ENCODE peak calls at places on chromosome 10, in six cellular contexts. K is CD8-positive, alpha-beta T cell; T is cardiac muscle cell; W is mucosa of descending colon; B is tibial artery; I is right lobe of liver. C is an unnamed sample.

GRCh38 chr10:4947635-4948596 is 15.3 kb upstream of the AKR1C1 start:
- DNase-seq in K (no peak), T (peak; percentile 4), W (peak; percentile 11), B (peak; percentile 64), I (no peak), C (no peak)

GRCh38 chr10:60606343-60607080 is 171.8 kb upstream of the CDK1 start:
- DNase-seq in K (no peak), T (peak; percentile 5), W (no peak), B (no peak), I (no peak), C (no peak)

GRCh38 chr10:56537984-56538383 is 176.9 kb upstream of the ZWINT start:
- DNase-seq in K (no peak), T (no peak), W (no peak), B (no peak), I (no peak), C (no peak)

GRCh38 chr10:77391605-77392235 is 245.9 kb downstream of the KCNMA1 start:
- DNase-seq in K (no peak), T (peak; percentile 86), W (peak; percentile 84), B (peak; percentile 87), I (peak; percentile 62), C (no peak)

GRCh38 chr10:3987142-3987974 is 202.3 kb upstream of the KLF6 start:
- DNase-seq in K (no peak), T (no peak), W (no peak), B (no peak), I (no peak), C (no peak)

GRCh38 chr10:131802991-131803390 is 97.8 kb upstream of the PPP2R2D start:
- DNase-seq in K (peak; percentile 11), T (no peak), W (no peak), B (no peak), I (no peak), C (no peak)

GRCh38 chr10:73916761-73917470 is 6.0 kb downstream of the PLAU start:
- DNase-seq in K (no peak), T (no peak), W (peak; percentile 64), B (no peak), I (no peak), C (no peak)

GRCh38 chr10:103843854-103844567 is 11.4 kb downstream of the SH3PXD2A start:
- DNase-seq in K (no peak), T (no peak), W (no peak), B (peak; percentile 55), I (no peak), C (peak; percentile 62)

GRCh38 chr10:19929466-19930140 is 113.4 kb downstream of the PLXDC2 start:
- DNase-seq in K (no peak), T (no peak), W (no peak), B (no peak), I (no peak), C (no peak)

GRCh38 chr10:7408494-7409044 is 2.3 kb downstream of the SFMBT2 start:
- DNase-seq in K (peak; percentile 73), T (peak; percentile 79), W (peak; percentile 53), B (no peak), I (peak; percentile 78), C (peak; percentile 91)

GRCh38 chr10:17265468-17265867 is 37.4 kb downstream of the VIM start:
- DNase-seq in K (no peak), T (no peak), W (no peak), B (no peak), I (no peak), C (no peak)

GRCh38 chr10:62115842-62116241 is 152.8 kb downstream of the RTKN2 start:
- DNase-seq in K (no peak), T (no peak), W (no peak), B (no peak), I (no peak), C (no peak)

GRCh38 chr10:103548581-103549348 is 55.3 kb downstream of the NEURL1 start:
- DNase-seq in K (no peak), T (no peak), W (peak; percentile 74), B (no peak), I (no peak), C (peak; percentile 60)

GRCh38 chr10:100109670-100110069 is 28.0 kb upstream of the CPN1 start:
- DNase-seq in K (no peak), T (no peak), W (no peak), B (no peak), I (no peak), C (no peak)

GRCh38 chr10:110408203-110408871 is 89.4 kb upstream of the DUSP5 start:
- DNase-seq in K (no peak), T (no peak), W (no peak), B (no peak), I (no peak), C (no peak)

GRCh38 chr10:35693800-35694199 is 51.7 kb upstream of the FZD8 start:
- DNase-seq in K (no peak), T (no peak), W (no peak), B (no peak), I (no peak), C (no peak)

GRCh38 chr10:74177140-74177677 is 26.2 kb downstream of the ADK start:
- DNase-seq in K (no peak), T (no peak), W (peak; percentile 42), B (no peak), I (peak; percentile 68), C (peak; percentile 88)

GRCh38 chr10:78804356-78805032 is 264.3 kb upstream of the ZMIZ1 start:
- DNase-seq in K (no peak), T (no peak), W (no peak), B (peak; percentile 51), I (no peak), C (no peak)

GRCh38 chr10:43471146-43471545 is 34.2 kb downstream of the ZNF487 start:
- DNase-seq in K (no peak), T (no peak), W (no peak), B (no peak), I (no peak), C (no peak)

GRCh38 chr10:43471929-43472720 is 35.2 kb downstream of the ZNF487 start:
- DNase-seq in K (no peak), T (no peak), W (no peak), B (no peak), I (no peak), C (no peak)
- TF ChIP-seq CTCF in K (no peak), T (no peak), W (no peak), B (no peak), I (no peak), C (no peak)

DNA sequence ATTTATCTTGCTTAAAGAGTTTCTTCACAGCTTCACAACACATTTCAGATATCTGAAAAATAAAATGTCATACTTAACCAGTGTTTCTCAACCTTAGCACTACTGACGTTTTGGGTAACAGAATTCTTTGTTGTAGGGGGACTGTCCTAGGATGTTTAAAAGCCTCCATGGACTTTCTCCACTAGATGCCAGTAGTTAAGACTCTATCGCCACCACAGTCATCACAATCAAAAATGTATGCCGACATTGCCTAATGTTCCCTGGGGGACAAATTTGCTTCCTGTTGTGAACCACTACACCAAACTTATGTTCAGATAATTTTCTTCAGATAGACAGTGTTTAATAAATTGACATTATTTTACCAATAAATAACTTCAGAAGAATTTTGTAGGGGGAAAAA is 13.4 kb downstream of the NOC3L start:
- DNase-seq in K (no peak), T (no peak), W (no peak), B (no peak), I (no peak), C (no peak)
- H3K36me3 ChIP-seq in K (peaks cover 22% of the 10 kb centered on the region), T (peaks cover 40% of the 10 kb centered on the region), W (no peaks in the 10 kb centered on the region), B (peaks cover 28% of the 10 kb centered on the region), I (peaks cover 51% of the 10 kb centered on the region), C (no peaks in the 10 kb centered on the region)

DNA sequence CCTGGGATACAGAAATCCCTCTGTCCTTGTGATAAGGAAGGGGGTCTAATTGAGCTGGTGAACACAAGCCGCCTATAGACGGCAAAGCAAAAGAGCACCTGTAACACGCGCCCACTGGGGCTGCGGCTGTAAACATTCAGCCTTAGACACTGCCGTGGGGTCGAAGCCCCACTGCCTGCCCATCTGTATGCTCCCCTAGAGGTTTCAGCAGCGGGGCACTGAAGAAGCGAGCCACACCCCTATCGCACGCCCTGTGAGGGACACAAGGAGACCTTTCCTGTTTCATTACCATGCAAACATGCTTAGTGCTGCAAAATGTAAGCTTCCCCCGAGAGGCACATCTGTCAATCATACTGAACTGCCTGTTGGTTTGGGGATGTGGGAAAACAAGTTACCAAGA is 82.1 kb downstream of the NRP1 start:
- DNase-seq in K (no peak), T (no peak), W (no peak), B (no peak), I (no peak), C (no peak)
- H3K4me1 ChIP-seq in K (peaks cover 27% of the 10 kb centered on the region), T (no peaks in the 10 kb centered on the region), W (no peaks in the 10 kb centered on the region), B (no peaks in the 10 kb centered on the region), I (no peaks in the 10 kb centered on the region), C (peaks cover 30% of the 10 kb centered on the region)

GRCh38 chr10:107264742-107265141 is 100.2 kb upstream of the SORCS1 start:
- DNase-seq in K (no peak), T (peak; percentile 48), W (peak; percentile 1), B (no peak), I (no peak), C (no peak)
- TF ChIP-seq CTCF in K (no peak), T (no peak), W (no peak), B (no peak), I (no peak), C (no peak)